ENCODE peak calls at places on chromosomes 11 and 22, in eight cellular contexts. Q, D, U, V, R, M, Y and L are unnamed samples.

GRCh38 chr11:37718431-37718999 is 1120.5 kb upstream of the RAG2 start:
- DNase-seq in Y (peak), M (no peak), D (no peak), Q (no peak), V (no peak), R (peak), U (no peak), L (no peak)

GRCh38 chr11:62792193-62792575 is 378 bp upstream of the TMEM223 start:
- DNase-seq in V (no peak), R (peak), Q (peak), M (no peak), D (no peak), Y (peak), U (peak), L (no peak)

GRCh38 chr11:27205269-27205668 is 157.7 kb downstream of the CCDC34 start:
- DNase-seq in Q (no peak), R (no peak), M (no peak), D (no peak), V (no peak), U (no peak), Y (no peak), L (no peak)

GRCh38 chr11:56876621-56877312 is 111.9 kb upstream of the OR5AK2 start:
- DNase-seq in U (no peak), M (no peak), Y (peak), Q (no peak), V (peak), D (no peak), R (no peak), L (no peak)

GRCh38 chr22:24585927-24586546 is 6.8 kb downstream of the LRRC75B start:
- DNase-seq in Y (no peak), R (no peak), U (no peak), V (no peak), D (no peak), Q (no peak), M (peak), L (no peak)

GRCh38 chr11:12013771-12014170 is 5.3 kb upstream of the DKK3 start:
- DNase-seq in R (no peak), M (no peak), U (no peak), Y (no peak), Q (no peak), V (no peak), D (no peak), L (no peak)

GRCh38 chr22:39239561-39240423 is 5.0 kb downstream of the PDGFB start:
- DNase-seq in Y (no peak), U (no peak), M (no peak), V (peak), Q (no peak), R (no peak), D (peak), L (no peak)

GRCh38 chr11:68632802-68633201 is 51.5 kb upstream of the GAL start:
- DNase-seq in R (peak), Y (peak), D (peak), M (no peak), V (peak), U (peak), Q (peak), L (peak)

GRCh38 chr11:83249972-83250593 is 36.1 kb downstream of the CCDC90B start:
- DNase-seq in V (peak), M (no peak), U (no peak), Q (peak), Y (peak), D (no peak), R (peak), L (peak)

GRCh38 chr11:12122083-12122482 is 11.7 kb downstream of the MICAL2 start:
- DNase-seq in Y (no peak), U (no peak), V (peak), D (peak), R (no peak), M (no peak), Q (peak), L (no peak)

GRCh38 chr11:43685483-43685882 is 4.9 kb downstream of the HSD17B12 start:
- DNase-seq in M (no peak), Y (no peak), D (no peak), U (no peak), V (no peak), Q (no peak), R (no peak), L (no peak)
- TF ChIP-seq CTCF in M (no peak), Y (no peak), D (no peak), U (no peak), V (no peak), Q (no peak), R (no peak), L (no peak)

GRCh38 chr11:66267379-66268209 is 845 bp upstream of the RAB1B start:
- DNase-seq in R (peak), V (peak), Y (peak), D (peak), U (peak), Q (peak), M (no peak), L (peak)
- TF ChIP-seq CTCF in R (peak), V (no peak), Y (no peak), D (no peak), U (no peak), Q (peak), M (peak), L (no peak)

GRCh38 chr11:1880746-1881441 is 10.8 kb downstream of the PRR33 start:
- DNase-seq in D (no peak), M (peak), Q (no peak), R (no peak), U (no peak), V (no peak), Y (no peak), L (peak)

GRCh38 chr11:1884123-1884415 is 7.6 kb downstream of the PRR33 start:
- DNase-seq in U (no peak), R (no peak), Y (no peak), V (no peak), D (no peak), Q (no peak), M (no peak), L (no peak)

GRCh38 chr11:1881442-1882264 is 10.0 kb downstream of the PRR33 start:
- DNase-seq in M (peak), R (no peak), V (no peak), U (no peak), Q (no peak), Y (no peak), D (no peak), L (peak)

GRCh38 chr11:1883342-1884122 is 8.2 kb downstream of the PRR33 start:
- DNase-seq in Y (no peak), U (no peak), V (no peak), D (no peak), R (no peak), M (peak), Q (no peak), L (no peak)

GRCh38 chr11:1882265-1883238 is 9.1 kb downstream of the PRR33 start:
- DNase-seq in D (peak), Y (peak), R (peak), M (peak), Q (peak), U (peak), V (peak), L (peak)
- TF ChIP-seq CTCF in D (peak), Y (peak), R (peak), M (peak), Q (peak), U (peak), V (peak), L (peak)

DNA sequence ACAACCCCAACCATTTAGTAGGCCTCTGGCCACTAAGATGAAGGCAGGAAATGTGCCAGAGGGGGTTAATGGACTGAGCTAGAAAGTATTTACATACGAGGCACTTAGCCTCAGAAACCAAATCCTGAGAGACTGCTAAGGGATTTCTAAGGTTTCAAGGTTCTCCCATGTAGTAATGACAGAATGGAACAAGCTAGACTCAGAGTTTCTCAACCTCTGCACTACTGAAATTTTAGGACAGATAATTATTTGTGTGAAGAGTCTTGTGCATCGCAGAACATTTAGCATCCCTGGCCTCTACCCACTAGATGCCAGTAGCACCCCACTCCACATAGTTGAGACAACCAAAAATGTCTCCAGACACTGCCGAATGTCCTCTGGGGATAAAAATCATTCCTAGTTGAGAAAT is 54.8 kb upstream of the CHRM4 start:
- DNase-seq in R (peak), M (no peak), Q (no peak), D (no peak), V (no peak), U (no peak), Y (peak), L (no peak)
- TF ChIP-seq CTCF in R (no peak), M (peak), Q (peak), D (no peak), V (no peak), U (no peak), Y (peak), L (peak)

DNA sequence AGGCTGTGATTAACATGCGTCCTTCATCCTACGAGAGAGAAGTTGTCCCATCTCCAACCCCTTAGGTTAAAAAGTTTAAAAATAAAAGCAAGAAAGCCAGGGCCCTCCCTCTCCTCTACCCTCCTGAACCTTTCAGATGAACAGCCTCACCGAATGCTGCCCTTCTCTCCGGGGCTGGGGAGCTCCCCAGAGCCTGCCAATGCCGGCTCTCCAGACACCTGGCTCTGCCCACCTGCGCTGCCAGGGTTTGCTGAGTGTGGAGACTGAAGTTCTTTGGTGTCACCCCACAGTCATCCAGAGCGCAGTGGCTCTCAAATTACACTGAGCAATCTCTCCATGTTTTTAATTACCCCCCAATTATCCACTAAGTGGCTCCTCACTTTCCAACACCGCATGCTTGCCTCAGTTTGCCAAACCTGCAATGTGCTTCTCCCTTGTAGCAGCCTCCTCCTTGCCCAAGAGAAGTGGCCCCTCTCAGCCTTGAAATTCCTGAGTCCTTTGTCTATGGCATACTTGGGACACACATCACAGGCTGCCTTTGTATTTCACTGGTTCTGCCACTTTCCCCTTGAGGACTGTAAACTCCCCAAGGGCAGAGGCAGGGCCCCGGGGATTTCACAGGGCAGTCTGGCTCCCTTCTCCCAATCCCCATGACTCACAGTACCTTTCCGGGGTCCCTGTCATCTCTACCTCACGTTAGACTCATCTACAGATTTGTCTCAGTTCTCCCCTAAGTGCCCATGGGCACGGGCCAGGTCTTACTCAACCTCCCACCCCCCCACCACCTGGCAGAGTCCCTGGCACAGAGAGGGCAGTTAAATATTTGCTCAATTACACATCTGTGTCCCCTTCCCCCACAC is 2.0 kb downstream of the MYH9 start:
- DNase-seq in V (peak), Q (peak), Y (peak), R (peak), M (no peak), U (no peak), D (peak), L (no peak)
- TF ChIP-seq CTCF in V (no peak), Q (no peak), Y (no peak), R (no peak), M (no peak), U (no peak), D (no peak), L (no peak)

DNA sequence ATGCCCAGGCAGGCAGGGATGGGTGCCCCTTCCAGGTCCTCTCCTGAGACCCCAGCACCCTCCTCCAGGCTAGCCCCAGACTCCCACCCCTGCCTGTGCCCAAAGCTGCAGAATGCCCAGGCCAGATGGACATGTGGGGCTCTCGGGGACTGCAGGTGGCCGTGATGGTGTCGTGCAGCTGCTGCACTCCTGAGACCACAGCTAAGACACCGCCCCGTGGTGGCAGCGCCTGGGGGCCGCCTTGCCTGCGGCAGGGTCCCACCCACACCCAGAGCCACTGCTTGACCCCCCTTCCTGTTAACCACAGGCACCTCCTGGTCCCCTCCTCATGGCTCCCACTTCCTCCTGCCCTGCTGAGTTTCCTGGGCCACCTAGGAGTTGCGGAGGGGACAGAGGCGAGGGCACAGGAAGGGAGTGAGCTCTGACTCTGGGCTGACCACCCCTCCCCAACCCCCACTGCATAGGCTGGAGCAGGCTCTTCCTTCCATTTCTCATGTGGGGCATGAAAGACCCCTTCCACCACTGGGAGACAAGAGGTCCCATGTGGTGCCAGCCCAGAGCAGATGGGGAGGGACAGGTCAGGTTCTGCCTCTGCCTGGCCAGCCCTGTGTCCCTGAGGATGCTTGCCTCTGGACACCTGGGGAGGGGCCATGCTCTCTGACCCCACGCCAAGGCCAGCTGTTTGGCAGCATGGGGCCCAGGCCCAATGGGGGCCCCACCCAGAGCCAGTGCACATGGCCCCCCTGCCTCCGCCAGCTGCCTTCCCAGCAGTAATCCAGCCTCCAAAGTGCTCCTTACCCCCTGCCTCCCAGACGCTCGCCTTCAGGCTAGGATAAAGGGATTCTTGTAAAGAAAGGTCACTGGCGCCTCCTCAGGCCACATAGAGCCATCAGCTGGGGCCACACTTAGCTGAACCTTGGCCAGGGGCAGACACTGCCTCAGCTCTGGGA is 29.3 kb downstream of the OSBPL5 start:
- DNase-seq in U (peak), Q (peak), D (no peak), M (peak), R (no peak), V (no peak), Y (no peak), L (no peak)
- TF ChIP-seq CTCF in U (no peak), Q (peak), D (no peak), M (no peak), R (no peak), V (no peak), Y (no peak), L (no peak)

GRCh38 chr11:125225401-125225800 is 60.9 kb downstream of the PKNOX2 start:
- DNase-seq in V (no peak), D (no peak), M (no peak), R (no peak), U (no peak), Y (no peak), Q (no peak), L (no peak)
- TF ChIP-seq CTCF in V (no peak), D (no peak), M (no peak), R (no peak), U (no peak), Y (no peak), Q (no peak), L (no peak)

DNA sequence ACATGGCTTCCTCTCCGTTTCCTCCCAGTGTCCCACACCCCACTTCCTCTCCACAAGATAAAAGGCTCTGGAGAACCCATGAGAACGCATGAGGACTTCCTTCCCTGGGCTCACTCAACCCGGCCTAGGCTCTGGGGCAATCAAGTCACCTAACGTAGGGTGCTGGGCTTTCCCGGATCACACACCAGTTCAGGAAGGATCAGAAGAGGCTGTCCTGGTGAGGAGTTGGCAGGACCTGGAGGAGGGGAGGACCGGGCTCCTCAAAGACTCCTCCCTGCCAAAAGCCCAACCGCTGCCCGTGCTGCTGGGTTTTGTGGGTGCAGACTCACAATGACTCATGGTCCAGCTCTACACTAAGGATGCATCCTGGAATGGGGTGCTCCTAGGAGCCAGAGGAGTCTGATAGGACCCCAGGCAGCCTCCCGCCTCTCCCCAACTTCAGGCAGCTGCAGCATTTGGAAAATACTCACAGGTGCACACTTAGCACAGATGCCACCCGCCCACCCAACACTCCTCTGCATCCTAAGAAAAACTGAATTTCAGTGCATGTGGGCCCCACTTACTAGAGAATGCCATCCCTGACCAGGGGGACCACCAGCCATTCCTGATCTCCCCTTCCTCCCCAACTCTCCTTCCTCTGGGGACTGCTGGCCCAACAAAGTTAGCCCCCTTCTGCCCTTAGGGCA is 21.1 kb downstream of the SLC22A12 start:
- DNase-seq in V (no peak), Y (no peak), D (no peak), M (peak), U (no peak), R (no peak), Q (no peak), L (no peak)
- TF ChIP-seq CTCF in V (no peak), Y (no peak), D (no peak), M (no peak), U (no peak), R (no peak), Q (no peak), L (no peak)

GRCh38 chr11:59284773-59285129 is 72.0 kb upstream of the MPEG1 start:
- DNase-seq in D (no peak), R (no peak), V (no peak), Q (no peak), M (no peak), U (no peak), Y (no peak), L (no peak)
- TF ChIP-seq CTCF in D (no peak), R (no peak), V (peak), Q (no peak), M (peak), U (no peak), Y (no peak), L (no peak)

DNA sequence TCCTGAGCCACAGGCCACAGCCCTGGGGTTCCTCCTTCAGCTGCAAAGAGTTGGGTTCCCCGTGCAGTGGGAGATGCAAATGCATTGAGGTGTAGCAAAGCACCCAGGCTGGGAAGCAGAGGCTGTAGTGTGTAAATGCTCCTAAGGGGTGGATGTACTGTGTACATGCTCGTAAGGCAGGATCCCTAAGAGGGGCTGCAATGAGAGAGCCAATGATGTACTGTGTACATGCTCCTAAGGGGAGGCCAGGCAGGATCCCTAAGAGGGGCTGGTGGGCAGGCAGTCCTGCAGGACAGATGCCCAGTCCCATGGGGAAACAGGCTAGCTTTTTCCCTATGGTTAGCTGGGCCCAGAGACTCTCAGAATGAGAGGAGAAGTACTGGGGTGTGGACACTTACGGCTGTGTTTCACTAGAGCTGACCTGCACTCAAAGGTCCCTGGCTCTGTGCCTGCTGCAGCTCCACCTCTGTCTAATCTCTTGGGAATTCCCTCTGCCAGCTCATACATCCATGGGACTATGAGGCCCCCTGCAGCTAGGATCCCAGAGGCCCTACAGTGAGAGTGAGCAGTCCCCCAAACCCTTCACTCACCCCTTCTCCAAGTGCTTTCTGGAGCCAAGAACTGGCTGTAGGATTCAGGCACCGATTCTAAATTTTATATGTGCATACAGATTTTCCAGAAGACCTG is 261.9 kb upstream of the LUZP2 start:
- DNase-seq in R (peak), V (peak), Y (peak), D (peak), M (no peak), Q (peak), U (no peak), L (no peak)
- TF ChIP-seq CTCF in R (no peak), V (no peak), Y (peak), D (no peak), M (no peak), Q (peak), U (no peak), L (no peak)